ENCODE peak calls at places on chromosomes 1 and 21, in seven cellular contexts. J, T, C, K, X, R and Z are unnamed samples.

GRCh38 chr1:4802024-4802423 is 147.6 kb downstream of the AJAP1 start:
- DNase-seq in J (no peak), T (no peak), C (no peak), K (no peak), X (no peak), R (no peak), Z (no peak)

GRCh38 chr1:110068646-110069301 is 1.7 kb downstream of the ALX3 start:
- DNase-seq in J (peak; percentile 35), T (no peak), C (no peak), K (no peak), X (peak; percentile 50), R (no peak), Z (peak; percentile 18)

GRCh38 chr1:33612877-33613487 is 140.5 kb downstream of the ZSCAN20 start:
- DNase-seq in J (no peak), T (no peak), C (peak; percentile 38), K (peak; percentile 43), X (peak; percentile 76), R (peak; percentile 55), Z (peak; percentile 80)

GRCh38 chr21:21230672-21231071 is 232.5 kb downstream of the NCAM2 start:
- DNase-seq in J (no peak), T (no peak), C (no peak), K (no peak), X (no peak), R (no peak), Z (peak; percentile 40)

GRCh38 chr21:41856572-41856971 is 22.6 kb downstream of the PRDM15 start:
- DNase-seq in J (no peak), T (no peak), C (no peak), K (no peak), X (no peak), R (no peak), Z (no peak)

GRCh38 chr1:25150998-25151397 is 81.3 kb downstream of the SYF2 start:
- DNase-seq in J (no peak), T (no peak), C (no peak), K (no peak), X (no peak), R (no peak), Z (no peak)

GRCh38 chr1:183180213-183180612 is 5.9 kb upstream of the LAMC2 start:
- DNase-seq in J (no peak), T (no peak), C (peak; percentile 40), K (peak; percentile 65), X (no peak), R (peak; percentile 51), Z (peak; percentile 97)

GRCh38 chr1:230270185-230270939 is 155.8 kb downstream of the PGBD5 start:
- DNase-seq in J (no peak), T (no peak), C (no peak), K (no peak), X (no peak), R (no peak), Z (no peak)

GRCh38 chr1:147611021-147611426 is 59.3 kb downstream of the ACP6 start:
- DNase-seq in J (no peak), T (no peak), C (no peak), K (no peak), X (no peak), R (no peak), Z (no peak)

GRCh38 chr1:159406821-159407220 is 25.2 kb upstream of the OR10J4 start:
- DNase-seq in J (no peak), T (no peak), C (no peak), K (no peak), X (no peak), R (no peak), Z (no peak)

GRCh38 chr1:240491156-240491555 is 120.8 kb downstream of the GREM2 start:
- DNase-seq in J (no peak), T (no peak), C (no peak), K (peak; percentile 44), X (no peak), R (no peak), Z (no peak)

GRCh38 chr1:43878854-43879253 is 54.7 kb upstream of the ARTN start:
- DNase-seq in J (no peak), T (no peak), C (no peak), K (no peak), X (no peak), R (no peak), Z (no peak)

GRCh38 chr1:100249155-100249536 is 488 bp downstream of the DBT start:
- DNase-seq in J (no peak), T (no peak), C (no peak), K (no peak), X (no peak), R (no peak), Z (peak; percentile 13)

GRCh38 chr1:207007352-207008033 is 25.1 kb downstream of the C1orf116 start:
- DNase-seq in J (no peak), T (no peak), C (no peak), K (peak; percentile 70), X (no peak), R (no peak), Z (no peak)

DNA sequence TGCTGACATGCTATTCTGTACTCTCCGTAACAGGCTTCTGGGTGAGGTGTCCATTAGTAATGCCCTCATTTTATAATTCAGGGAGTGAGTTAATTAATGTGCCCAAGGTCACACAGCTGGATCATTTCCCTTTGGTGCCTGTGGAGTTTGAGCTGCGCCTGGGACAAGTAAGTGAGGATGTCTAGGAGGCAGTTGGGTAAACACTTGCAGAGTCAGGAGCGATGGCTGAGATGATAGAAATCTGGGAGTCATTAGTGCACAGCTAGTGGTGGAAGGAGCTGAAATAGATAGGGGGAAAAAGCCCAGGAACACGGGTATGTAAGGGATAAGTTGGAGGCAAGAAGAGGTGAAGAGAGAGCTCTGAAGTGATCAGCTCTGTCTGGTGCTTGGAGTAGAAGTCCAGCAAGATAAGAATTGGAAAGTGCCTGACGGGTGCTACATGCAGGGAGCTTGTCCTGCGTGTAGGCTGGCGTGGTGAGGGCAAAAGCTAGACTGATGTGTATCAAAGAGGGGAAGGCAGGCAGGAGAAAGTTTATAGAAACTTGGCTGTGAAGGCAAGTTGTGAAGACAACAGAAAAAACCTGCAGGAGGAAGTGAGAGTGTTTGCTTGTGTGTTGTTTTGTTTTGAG is 1.7 kb upstream of the SCAF4 start:
- DNase-seq in J (no peak), T (no peak), C (no peak), K (no peak), X (no peak), R (no peak), Z (no peak)
- H3K27ac ChIP-seq in J (no peak overlapping the region), T (no peak overlapping the region), C (peak overlapping the region; percentile 92), K (no peak overlapping the region), X (no peak overlapping the region), R (no peak overlapping the region), Z (no peak overlapping the region)

GRCh38 chr1:218668151-218668550 is 323.0 kb downstream of the TGFB2 start:
- DNase-seq in J (no peak), T (no peak), C (no peak), K (no peak), X (no peak), R (no peak), Z (no peak)

GRCh38 chr1:218661411-218661810 is 316.3 kb downstream of the TGFB2 start:
- DNase-seq in J (no peak), T (no peak), C (no peak), K (no peak), X (no peak), R (no peak), Z (no peak)

GRCh38 chr1:218664385-218665170 is 319.4 kb downstream of the TGFB2 start:
- DNase-seq in J (no peak), T (no peak), C (no peak), K (no peak), X (no peak), R (no peak), Z (no peak)

GRCh38 chr1:218666263-218666662 is 321.1 kb downstream of the TGFB2 start:
- DNase-seq in J (no peak), T (no peak), C (no peak), K (no peak), X (no peak), R (no peak), Z (no peak)

DNA sequence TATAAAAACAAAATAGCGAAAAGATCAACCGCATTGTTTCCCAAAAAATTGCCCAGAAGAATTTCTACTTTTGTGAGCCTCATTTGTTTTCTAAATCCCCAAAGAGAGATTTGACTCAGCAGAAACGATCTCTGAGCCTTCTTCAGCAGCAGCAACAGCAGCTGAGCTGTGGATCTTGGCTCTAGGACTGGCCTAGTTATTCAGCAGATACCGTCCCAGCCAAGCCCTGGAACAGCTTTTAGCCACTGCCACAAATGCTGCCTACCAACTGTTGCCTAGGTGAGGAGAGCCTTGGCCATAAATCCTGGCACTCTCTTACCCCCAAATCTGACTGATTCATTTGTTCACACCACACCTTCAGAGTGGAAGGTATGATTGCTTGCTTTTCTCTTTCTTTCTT is 320.1 kb downstream of the TGFB2 start:
- DNase-seq in J (no peak), T (peak; percentile 74), C (no peak), K (no peak), X (no peak), R (peak; percentile 42), Z (no peak)
- H3K27ac ChIP-seq in J (no peak overlapping the region), T (peak overlapping the region; percentile 14), C (peak overlapping the region; percentile 2), K (peak overlapping the region; percentile 43), X (no peak overlapping the region), R (no peak overlapping the region), Z (no peak overlapping the region)

DNA sequence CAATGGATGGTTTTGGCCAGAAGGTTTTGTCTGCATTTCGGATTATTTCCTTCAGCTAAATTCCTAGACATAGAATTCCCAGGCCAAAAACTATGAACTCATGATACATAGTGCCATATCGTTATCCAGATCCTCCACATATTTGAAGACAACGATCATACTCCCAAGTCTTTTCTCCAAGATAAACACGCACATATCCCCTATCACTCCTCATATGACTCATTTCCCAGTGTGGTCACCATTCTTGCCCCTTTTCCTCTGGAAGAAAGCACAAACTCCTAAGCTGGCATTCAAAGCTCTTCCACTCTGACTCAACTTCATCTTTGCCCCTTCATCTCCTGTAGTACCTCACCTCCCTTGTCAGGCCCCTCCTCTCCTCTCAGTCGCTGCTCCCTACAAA is 277.6 kb downstream of the PLPP3 start:
- DNase-seq in J (no peak), T (no peak), C (no peak), K (peak; percentile 65), X (no peak), R (no peak), Z (peak; percentile 82)
- H3K27ac ChIP-seq in J (no peak overlapping the region), T (no peak overlapping the region), C (no peak overlapping the region), K (peak overlapping the region; percentile 58), X (no peak overlapping the region), R (no peak overlapping the region), Z (no peak overlapping the region)

GRCh38 chr1:162384601-162385279 is 3.2 kb downstream of the C1orf226 start:
- DNase-seq in J (no peak), T (no peak), C (no peak), K (no peak), X (no peak), R (no peak), Z (no peak)

GRCh38 chr1:162383516-162383915 is 2.0 kb downstream of the C1orf226 start:
- DNase-seq in J (no peak), T (no peak), C (no peak), K (no peak), X (no peak), R (no peak), Z (no peak)

GRCh38 chr1:162383091-162383490 is 1.6 kb downstream of the C1orf226 start:
- DNase-seq in J (no peak), T (no peak), C (no peak), K (no peak), X (no peak), R (no peak), Z (no peak)

GRCh38 chr1:162385280-162385623 is 3.7 kb downstream of the C1orf226 start:
- DNase-seq in J (no peak), T (no peak), C (no peak), K (no peak), X (no peak), R (no peak), Z (no peak)

GRCh38 chr1:162384116-162384515 is 2.6 kb downstream of the C1orf226 start:
- DNase-seq in J (no peak), T (no peak), C (no peak), K (no peak), X (no peak), R (no peak), Z (no peak)
- H3K27ac ChIP-seq in J (no peak overlapping the region), T (no peak overlapping the region), C (no peak overlapping the region), K (no peak overlapping the region), X (no peak overlapping the region), R (no peak overlapping the region), Z (no peak overlapping the region)

GRCh38 chr21:37557261-37557950 is 190.8 kb downstream of the DYRK1A start:
- DNase-seq in J (no peak), T (no peak), C (no peak), K (no peak), X (no peak), R (no peak), Z (no peak)
- H3K27ac ChIP-seq in J (no peak overlapping the region), T (peak overlapping the region; percentile 94), C (no peak overlapping the region), K (peak overlapping the region; percentile 11), X (no peak overlapping the region), R (no peak overlapping the region), Z (no peak overlapping the region)